ENCODE peak calls at places on chromosome 4, in four cellular contexts. U is T-helper 1 cell, V is brain microvascular endothelial cell, Q is H1. K is an unnamed sample.

GRCh38 chr4:152064753-152065152 is 303.9 kb upstream of the GATB start:
- DNase-seq in Q (no peak), U (no peak), V (no peak), K (no peak)

GRCh38 chr4:1293981-1294380 is 4.3 kb downstream of the MAEA start:
- DNase-seq in V (no peak), U (no peak), Q (no peak), K (no peak)

GRCh38 chr4:113684534-113685091 is 76.9 kb downstream of the CAMK2D start:
- DNase-seq in Q (no peak), U (no peak), V (peak; percentile 57), K (no peak)

GRCh38 chr4:29805245-29805644 is 914.9 kb upstream of the PCDH7 start:
- DNase-seq in U (no peak), Q (peak; percentile 48), V (no peak), K (peak; percentile 22)

GRCh38 chr4:189940178-189941004 is at the start of gene FRG1:
- DNase-seq in U (peak; percentile 90), Q (peak; percentile 96), V (peak; percentile 94), K (peak; percentile 76)

GRCh38 chr4:77959566-77960338 is 97.1 kb downstream of the MRPL1 start:
- DNase-seq in U (no peak), V (peak; percentile 9), Q (no peak), K (peak; percentile 41)

GRCh38 chr4:40875507-40876150 is 125.9 kb downstream of the NSUN7 start:
- DNase-seq in U (no peak), V (no peak), Q (no peak), K (no peak)

GRCh38 chr4:181671672-181672071 is 571.5 kb upstream of the TENM3 start:
- DNase-seq in U (no peak), V (no peak), Q (no peak), K (no peak)

GRCh38 chr4:148984951-148985350 is 542.7 kb upstream of the NR3C2 start:
- DNase-seq in U (no peak), V (no peak), Q (no peak), K (no peak)

GRCh38 chr4:153151535-153152452 is 52.4 kb upstream of the TRIM2 start:
- DNase-seq in Q (peak; percentile 95), V (peak; percentile 55), U (peak; percentile 34), K (no peak)

GRCh38 chr4:152696764-152697250 is 17.0 kb upstream of the TMEM154 start:
- DNase-seq in V (peak; percentile 68), U (no peak), Q (no peak), K (no peak)

K was measured in iPS DF 6.9.